ENCODE peak calls at places on chromosome X, in six cellular contexts. Y is H1, C is GM12878, B is A549, A is HepG2, T is K562. D is an unnamed sample.

GRCh38 chrX:3271485-3272186 is 74.8 kb downstream of the MXRA5 start:
- DNase-seq in Y (no peak), C (no peak), B (no peak), A (no peak), T (no peak), D (no peak)

GRCh38 chrX:153687121-153688039 is at the start of gene SLC6A8:
- DNase-seq in Y (no peak), C (no peak), B (peak), A (peak), T (peak), D (peak)

GRCh38 chrX:46819136-46819535 is 17.7 kb upstream of the RP2 start:
- DNase-seq in Y (no peak), C (no peak), B (no peak), A (peak), T (no peak), D (no peak)

GRCh38 chrX:12567857-12568256 is 223.4 kb upstream of the PRPS2 start:
- DNase-seq in Y (no peak), C (no peak), B (no peak), A (no peak), T (no peak), D (peak)

GRCh38 chrX:119692241-119693031 is 532 bp downstream of the SEPTIN6 start:
- DNase-seq in Y (no peak), C (no peak), B (peak), A (no peak), T (peak), D (peak)

GRCh38 chrX:39853417-39853816 is 244.3 kb downstream of the BCOR start:
- DNase-seq in Y (no peak), C (no peak), B (no peak), A (no peak), T (no peak), D (no peak)

GRCh38 chrX:18698762-18699650 is 8.4 kb upstream of the PPEF1 start:
- DNase-seq in Y (no peak), C (no peak), B (no peak), A (no peak), T (no peak), D (no peak)

GRCh38 chrX:119095936-119096335 is 23.1 kb downstream of the CT47C1 start:
- DNase-seq in Y (no peak), C (no peak), B (no peak), A (no peak), T (no peak), D (no peak)

GRCh38 chrX:69060631-69061408 is 104.4 kb downstream of the PJA1 start:
- DNase-seq in Y (no peak), C (no peak), B (no peak), A (peak), T (no peak), D (no peak)

GRCh38 chrX:10509397-10509796 is 111.0 kb downstream of the MID1 start:
- DNase-seq in Y (no peak), C (no peak), B (no peak), A (no peak), T (no peak), D (no peak)

GRCh38 chrX:139156356-139156755 is 374.2 kb upstream of the F9 start:
- DNase-seq in Y (no peak), C (no peak), B (no peak), A (no peak), T (no peak), D (no peak)

GRCh38 chrX:40201486-40201885 is 103.7 kb upstream of the BCOR start:
- DNase-seq in Y (no peak), C (peak), B (no peak), A (no peak), T (no peak), D (no peak)

GRCh38 chrX:100376581-100376980 is 33.5 kb downstream of the PCDH19 start:
- DNase-seq in Y (no peak), C (no peak), B (no peak), A (no peak), T (no peak), D (no peak)

GRCh38 chrX:86047174-86047991 is at the start of gene CHM:
- DNase-seq in Y (no peak), C (peak), B (peak), A (peak), T (peak), D (peak)

GRCh38 chrX:45850775-45851433 is 650.2 kb upstream of the DIPK2B start:
- DNase-seq in Y (no peak), C (no peak), B (peak), A (peak), T (no peak), D (peak)

GRCh38 chrX:11558972-11559371 is 106.7 kb downstream of the ARHGAP6 start:
- DNase-seq in Y (no peak), C (no peak), B (peak), A (peak), T (peak), D (peak)

GRCh38 chrX:40176979-40177430 is 79.2 kb upstream of the BCOR start:
- DNase-seq in Y (no peak), C (no peak), B (no peak), A (peak), T (no peak), D (peak)

GRCh38 chrX:38656350-38656915 is 95.1 kb downstream of the TSPAN7 start:
- DNase-seq in Y (no peak), C (no peak), B (no peak), A (no peak), T (no peak), D (no peak)

GRCh38 chrX:111100191-111100590 is 4.2 kb downstream of the PAK3 start:
- DNase-seq in Y (no peak), C (no peak), B (peak), A (peak), T (peak), D (peak)

GRCh38 chrX:118594697-118595420 is 99.2 kb downstream of the DOCK11 start:
- DNase-seq in Y (no peak), C (no peak), B (no peak), A (no peak), T (no peak), D (no peak)

DNA sequence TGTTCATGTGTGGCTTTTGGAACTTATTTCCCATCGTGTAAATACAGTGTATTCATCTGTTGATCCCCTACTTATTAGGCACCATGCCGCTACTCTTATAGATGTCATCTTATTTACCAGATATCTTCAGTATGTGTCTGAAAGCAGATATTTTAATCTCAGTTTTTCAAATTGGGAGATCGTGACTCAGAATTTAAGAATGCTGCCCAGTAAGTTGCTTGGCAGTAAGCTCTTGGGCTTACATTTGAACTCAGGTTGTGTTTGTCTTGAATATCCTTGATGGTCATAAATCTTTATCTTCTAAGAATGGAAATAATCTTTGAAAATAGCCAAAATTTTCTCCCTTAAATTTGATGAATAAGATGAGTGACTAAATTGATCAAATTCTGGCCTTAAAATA is 45.9 kb upstream of the RPA4 start:
- DNase-seq in Y (no peak), C (no peak), B (no peak), A (no peak), T (no peak), D (no peak)
- TF ChIP-seq CHD2 in Y (no peak), C (no peak), B (no peak), A (no peak), T (no peak), D (no peak)

DNA sequence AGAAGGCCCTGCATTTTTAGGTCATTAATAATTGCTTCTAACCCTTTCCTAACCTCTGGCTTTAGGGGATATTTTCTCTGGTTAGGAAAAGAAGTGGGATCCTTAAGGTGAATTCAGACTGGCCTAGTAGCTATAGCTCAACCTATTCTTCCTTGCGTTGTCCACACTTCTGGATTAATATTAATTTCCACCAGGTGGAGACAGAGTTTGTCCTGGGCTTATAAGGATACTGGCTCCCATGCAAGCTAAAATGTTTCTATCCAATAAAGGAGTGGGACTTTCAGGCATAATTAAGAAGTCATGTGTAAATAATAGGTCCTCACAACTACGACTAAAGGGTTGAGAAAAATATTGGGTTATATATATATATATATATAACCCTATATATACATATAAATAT is 860.0 kb upstream of the POU3F4 start:
- DNase-seq in Y (no peak), C (no peak), B (no peak), A (no peak), T (no peak), D (no peak)
- TF ChIP-seq CTCF in Y (no peak), C (no peak), B (peak), A (no peak), T (no peak), D (peak)

DNA sequence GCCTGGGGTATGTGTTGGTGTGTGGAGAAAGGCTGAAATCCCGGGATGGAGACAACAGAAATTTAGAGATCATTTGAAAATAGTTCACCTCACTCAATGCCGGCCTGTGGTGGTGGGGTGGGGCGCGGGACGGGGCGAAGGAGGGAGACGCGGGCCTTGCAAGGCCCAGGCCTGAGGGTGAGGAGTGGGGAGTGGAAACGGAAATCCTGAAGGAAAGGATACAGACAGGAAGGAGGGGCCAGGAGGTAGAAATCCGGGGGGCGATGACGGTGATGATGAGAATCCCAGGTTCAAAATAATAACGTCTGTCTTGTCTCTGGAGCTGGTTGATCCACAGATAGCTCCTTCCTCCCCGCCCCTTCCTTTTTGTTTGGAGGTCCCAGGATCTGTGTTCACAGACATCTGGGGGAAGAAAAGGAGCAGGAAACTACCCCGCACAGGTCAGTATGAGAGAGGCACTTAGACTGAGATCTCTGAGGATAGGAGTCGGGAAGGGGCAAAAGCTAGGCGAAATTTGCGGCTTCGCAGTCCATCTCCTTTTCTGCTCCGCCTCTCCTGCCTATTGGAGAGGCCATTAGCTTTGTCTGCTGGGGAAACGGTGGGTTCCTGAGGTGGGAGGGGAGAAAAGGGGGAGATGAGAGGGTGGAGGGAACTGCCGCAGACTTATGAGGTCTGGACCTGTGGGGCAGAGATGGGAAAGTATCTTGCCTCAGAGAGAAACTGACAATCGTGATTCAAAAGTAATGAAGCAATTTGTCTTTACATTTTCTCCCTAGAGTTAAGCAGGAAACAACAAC is 760 bp downstream of the TCEAL7 start:
- DNase-seq in Y (no peak), C (no peak), B (no peak), A (no peak), T (no peak), D (peak)
- TF ChIP-seq CHD2 in Y (no peak), C (no peak), B (no peak), A (no peak), T (no peak), D (no peak)

DNA sequence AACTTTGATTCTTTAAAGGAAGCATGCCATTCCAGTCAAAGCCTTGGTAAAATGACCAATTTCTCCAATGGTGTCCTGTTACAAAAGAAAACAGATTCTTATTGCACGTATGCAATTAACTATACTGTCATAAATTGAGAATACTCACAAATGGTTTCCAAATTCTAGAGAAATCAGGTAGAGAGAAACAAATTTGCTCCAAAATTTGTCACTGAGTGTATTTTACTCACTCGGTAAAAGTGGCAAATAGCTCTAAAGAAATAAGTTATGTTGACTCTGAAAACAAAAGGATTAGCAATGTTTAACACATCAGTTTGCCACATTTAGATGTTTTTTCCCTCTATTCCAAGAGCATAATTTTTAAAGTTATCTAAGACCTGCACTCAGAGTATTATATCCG is 133.1 kb downstream of the DMD start:
- DNase-seq in Y (no peak), C (no peak), B (no peak), A (no peak), T (no peak), D (no peak)
- TF ChIP-seq CTCF in Y (no peak), C (no peak), B (no peak), A (no peak), T (no peak), D (no peak)

GRCh38 chrX:50893466-50893865 is 17.1 kb upstream of the BMP15 start:
- DNase-seq in Y (no peak), C (no peak), B (no peak), A (no peak), T (no peak), D (no peak)
- TF ChIP-seq CHD2 in Y (no peak), C (no peak), B (no peak), A (no peak), T (no peak), D (no peak)

GRCh38 chrX:97026406-97026805 is 142.7 kb downstream of the RPA4 start:
- DNase-seq in Y (no peak), C (no peak), B (no peak), A (no peak), T (no peak), D (peak)
- TF ChIP-seq CTCF in Y (no peak), C (no peak), B (peak), A (no peak), T (no peak), D (peak)

GRCh38 chrX:67543818-67544217 is at the start of gene AR:
- DNase-seq in Y (peak), C (no peak), B (peak), A (no peak), T (no peak), D (peak)
- TF ChIP-seq CHD2 in Y (no peak), C (no peak), B (no peak), A (no peak), T (no peak), D (no peak)

GRCh38 chrX:150680974-150681373 is 12.2 kb upstream of the MTMR1 start:
- DNase-seq in Y (no peak), C (no peak), B (no peak), A (peak), T (no peak), D (peak)
- TF ChIP-seq CTCF in Y (peak), C (peak), B (peak), A (peak), T (peak), D (peak)

D was measured in SK-N-SH.